ENCODE peak calls at places on chromosome 5, in four cellular contexts. T is body of pancreas, W is HTR-8/SVneo, J is pons. I is an unnamed sample.

GRCh38 chr5:54470191-54470590 is 14.7 kb downstream of the HSPB3 start:
- DNase-seq in T (no peak), W (no peak), J (no peak), I (no peak)

GRCh38 chr5:77843570-77844407 is 67.7 kb upstream of the TBCA start:
- DNase-seq in T (no peak), W (no peak), J (peak; percentile 53), I (peak; percentile 25)

GRCh38 chr5:138914338-138914737 is 39.2 kb upstream of the LRRTM2 start:
- DNase-seq in T (no peak), W (no peak), J (no peak), I (no peak)

GRCh38 chr5:65034029-65034781 is 265.5 kb downstream of the CWC27 start:
- DNase-seq in T (peak; percentile 22), W (no peak), J (no peak), I (no peak)

GRCh38 chr5:127923804-127924570 is 159.6 kb upstream of the SLC12A2 start:
- DNase-seq in T (no peak), W (no peak), J (no peak), I (no peak)

GRCh38 chr5:160363122-160363521 is 7.3 kb downstream of the C1QTNF2 start:
- DNase-seq in T (no peak), W (no peak), J (no peak), I (no peak)

GRCh38 chr5:170527998-170528397 is 24.2 kb downstream of the KCNIP1 start:
- DNase-seq in T (no peak), W (no peak), J (no peak), I (no peak)

GRCh38 chr5:155839251-155840037 is 487.5 kb upstream of the SGCD start:
- DNase-seq in T (no peak), W (no peak), J (no peak), I (no peak)

GRCh38 chr5:115556276-115556675 is 11.7 kb upstream of the FEM1C start:
- DNase-seq in T (no peak), W (no peak), J (no peak), I (no peak)

GRCh38 chr5:5132896-5133295 is 7.2 kb upstream of the ADAMTS16 start:
- DNase-seq in T (no peak), W (no peak), J (no peak), I (no peak)

GRCh38 chr5:128825826-128826225 is 139.5 kb upstream of the SLC27A6 start:
- DNase-seq in T (no peak), W (no peak), J (no peak), I (no peak)

GRCh38 chr5:127959152-127959764 is 124.3 kb upstream of the SLC12A2 start:
- DNase-seq in T (peak; percentile 73), W (peak; percentile 34), J (peak; percentile 28), I (peak; percentile 3)

GRCh38 chr5:102802704-102803458 is 47.8 kb downstream of the PAM start:
- DNase-seq in T (no peak), W (no peak), J (no peak), I (no peak)

GRCh38 chr5:1527533-1528205 is 3.9 kb upstream of the LPCAT1 start:
- DNase-seq in T (no peak), W (no peak), J (no peak), I (no peak)

GRCh38 chr5:142388696-142389095 is 63.9 kb upstream of the SPRY4 start:
- DNase-seq in T (no peak), W (no peak), J (no peak), I (no peak)

GRCh38 chr5:102481044-102481715 is 17.6 kb downstream of the SLCO6A1 start:
- DNase-seq in T (no peak), W (no peak), J (no peak), I (no peak)

GRCh38 chr5:159518361-159518760 is 188.1 kb upstream of the IL12B start:
- DNase-seq in T (no peak), W (no peak), J (no peak), I (no peak)

GRCh38 chr5:11683666-11684065 is 220.6 kb downstream of the CTNND2 start:
- DNase-seq in T (peak; percentile 18), W (no peak), J (peak; percentile 67), I (no peak)

GRCh38 chr5:42840279-42840678 is 28.6 kb upstream of the SELENOP start:
- DNase-seq in T (peak; percentile 21), W (peak; percentile 38), J (no peak), I (no peak)

GRCh38 chr5:157603333-157604190 is 28.0 kb upstream of the ADAM19 start:
- DNase-seq in T (no peak), W (peak; percentile 69), J (no peak), I (no peak)

GRCh38 chr5:145245354-145245753 is 589.8 kb downstream of the PRELID2 start:
- DNase-seq in T (no peak), W (no peak), J (no peak), I (no peak)

GRCh38 chr5:122311400-122311887 is 593 bp upstream of the SNCAIP start:
- DNase-seq in T (no peak), W (no peak), J (no peak), I (no peak)

GRCh38 chr5:96226941-96227552 is 206.0 kb downstream of the PCSK1 start:
- DNase-seq in T (no peak), W (peak; percentile 54), J (peak; percentile 52), I (peak; percentile 4)

GRCh38 chr5:168661593-168662485 is 82.7 kb upstream of the PANK3 start:
- DNase-seq in T (no peak), W (no peak), J (no peak), I (no peak)

GRCh38 chr5:59711316-59711715 is 182.2 kb downstream of the PDE4D start:
- DNase-seq in T (no peak), W (no peak), J (no peak), I (no peak)

GRCh38 chr5:143986567-143987242 is 174.7 kb downstream of the HMHB1 start:
- DNase-seq in T (no peak), W (no peak), J (no peak), I (no peak)

GRCh38 chr5:175032741-175033151 is 308.4 kb downstream of the MSX2 start:
- DNase-seq in T (no peak), W (no peak), J (peak; percentile 65), I (no peak)

GRCh38 chr5:172731286-172732073 is 39.5 kb downstream of the DUSP1 start:
- DNase-seq in T (peak; percentile 81), W (no peak), J (no peak), I (no peak)

GRCh38 chr5:75617746-75618352 is 6.6 kb downstream of the ANKDD1B start:
- DNase-seq in T (no peak), W (no peak), J (no peak), I (no peak)

GRCh38 chr5:59356813-59357381 is 536.6 kb downstream of the PDE4D start:
- DNase-seq in T (no peak), W (no peak), J (no peak), I (no peak)